ENCODE peak calls at places on chromosomes 16 and 17, in five cellular contexts. A is kidney tubule cell; N is HFFc6; V is stimulated activated CD8-positive, alpha-beta memory T cell treated with anti-CD3 and anti-CD28 coated beads, Interleukin-15, amount 100 ng/mL, for 24 hours; C is T-helper 1 cell. L is an unnamed sample.

GRCh38 chr17:44646280-44646679 is 10.0 kb upstream of the MEIOC start:
- DNase-seq in A (no peak), V (no peak), C (no peak), N (no peak), L (no peak)

GRCh38 chr17:76335716-76336381 is 17.9 kb downstream of the PRPSAP1 start:
- DNase-seq in V (no peak), A (no peak), N (no peak), C (no peak), L (no peak)

GRCh38 chr16:87271256-87271655 is 45.9 kb downstream of the C16orf95 start:
- DNase-seq in A (no peak), V (no peak), N (no peak), C (no peak), L (no peak)

GRCh38 chr17:74987909-74988711 is 678 bp downstream of the CDR2L start:
- DNase-seq in V (no peak), C (peak), N (peak), A (peak), L (peak)

GRCh38 chr17:45224671-45225050 is 3.0 kb downstream of the FMNL1 start:
- DNase-seq in V (no peak), C (no peak), N (no peak), A (no peak), L (no peak)

GRCh38 chr17:32386844-32387243 is 36.9 kb downstream of the ZNF207 start:
- DNase-seq in C (no peak), A (peak), V (no peak), N (no peak), L (no peak)

GRCh38 chr16:64417711-64418227 is 704.1 kb downstream of the CDH11 start:
- DNase-seq in N (peak), C (no peak), V (no peak), A (peak), L (no peak)

GRCh38 chr17:64004903-64005733 is 7.0 kb downstream of the PRR29 start:
- DNase-seq in C (no peak), V (no peak), A (no peak), N (no peak), L (no peak)

GRCh38 chr17:72421128-72422092 is 300.6 kb downstream of the SOX9 start:
- DNase-seq in C (no peak), N (peak), A (peak), V (no peak), L (no peak)

L was measured in tibial nerve.